ENCODE peak calls at places on chromosomes 11 and 22, in six cellular contexts. Q is colonic mucosa, L is K562, P is neural progenitor cell, K is brain microvascular endothelial cell, W is endothelial cell of umbilical vein. O is an unnamed sample. For H3K36me3, the result is how much of the 10 kb centered on the place peaks cover.

GRCh38 chr11:6298605-6299004 is 21.7 kb downstream of the CAVIN3 start:
- DNase-seq in Q (peak), K (no peak), W (peak), P (peak), L (no peak), O (peak)

GRCh38 chr11:92314499-92314898 is 89.9 kb downstream of the FAT3 start:
- DNase-seq in P (no peak), Q (no peak), W (no peak), L (no peak), K (no peak), O (no peak)

GRCh38 chr11:72436667-72437066 is 2.3 kb upstream of the CLPB start:
- DNase-seq in P (no peak), L (no peak), K (no peak), Q (no peak), W (no peak), O (no peak)

GRCh38 chr11:119474682-119475596 is 52.0 kb upstream of the THY1 start:
- DNase-seq in L (peak), K (peak), Q (peak), P (peak), W (peak), O (peak)

GRCh38 chr11:119315139-119316016 is 1.6 kb downstream of the MCAM start:
- DNase-seq in K (no peak), Q (no peak), W (peak), L (peak), P (peak), O (no peak)

GRCh38 chr11:79100093-79100704 is 340.6 kb downstream of the TENM4 start:
- DNase-seq in W (peak), Q (peak), L (peak), P (peak), K (peak), O (peak)

GRCh38 chr11:74941492-74941891 is 7.4 kb downstream of the XRRA1 start:
- DNase-seq in K (no peak), Q (no peak), W (no peak), L (no peak), P (no peak), O (no peak)

GRCh38 chr11:109439684-109440083 is 17.7 kb downstream of the C11orf87 start:
- DNase-seq in W (no peak), Q (no peak), K (no peak), L (no peak), P (no peak), O (no peak)

GRCh38 chr11:128835741-128836410 is 31.2 kb downstream of the KCNJ1 start:
- DNase-seq in P (no peak), W (peak), Q (no peak), K (peak), L (no peak), O (no peak)

GRCh38 chr11:202490-202889 is 4.7 kb downstream of the BET1L start:
- DNase-seq in K (no peak), W (no peak), Q (no peak), L (no peak), P (no peak), O (no peak)

GRCh38 chr11:113796663-113797259 is 17.2 kb downstream of the CLDN25 start:
- DNase-seq in P (peak), Q (peak), W (peak), L (peak), K (peak), O (peak)

GRCh38 chr11:35943761-35944502 is at the start of gene LDLRAD3:
- DNase-seq in Q (peak), K (peak), L (peak), W (peak), P (peak), O (peak)

GRCh38 chr22:39010946-39011625 is 3.0 kb upstream of the APOBEC3C start:
- DNase-seq in Q (no peak), L (peak), P (no peak), W (no peak), K (no peak), O (no peak)

GRCh38 chr11:47280099-47280498 is 10.2 kb downstream of the MADD start:
- DNase-seq in P (no peak), K (no peak), Q (no peak), L (no peak), W (no peak), O (no peak)

GRCh38 chr11:47282462-47282861 is 12.5 kb downstream of the MADD start:
- DNase-seq in Q (no peak), W (no peak), K (no peak), L (no peak), P (no peak), O (no peak)

GRCh38 chr11:47278058-47278457 is 8.1 kb downstream of the MADD start:
- DNase-seq in P (no peak), Q (no peak), W (no peak), K (no peak), L (no peak), O (no peak)

GRCh38 chr11:47278769-47279168 is 8.8 kb downstream of the MADD start:
- DNase-seq in K (no peak), W (no peak), P (no peak), L (no peak), Q (no peak), O (no peak)

GRCh38 chr11:47280860-47281259 is 10.9 kb downstream of the MADD start:
- DNase-seq in P (no peak), L (no peak), Q (no peak), W (no peak), K (no peak), O (no peak)
- H3K36me3 ChIP-seq in P (under half), L (half or more), Q (under half), W (under half), K (half or more), O (under half)

GRCh38 chr22:42700901-42701300 is 19.8 kb downstream of the A4GALT start:
- DNase-seq in L (no peak), W (no peak), Q (no peak), K (no peak), P (no peak), O (no peak)

GRCh38 chr22:42701694-42702093 is 19.0 kb downstream of the A4GALT start:
- DNase-seq in Q (no peak), P (no peak), L (no peak), W (no peak), K (no peak), O (no peak)

GRCh38 chr22:42699281-42699681 is 21.4 kb downstream of the A4GALT start:
- DNase-seq in P (no peak), L (no peak), Q (no peak), K (peak), W (no peak), O (no peak)

GRCh38 chr22:42700355-42700754 is 20.3 kb downstream of the A4GALT start:
- DNase-seq in Q (no peak), W (no peak), P (no peak), L (no peak), K (no peak), O (no peak)

DNA sequence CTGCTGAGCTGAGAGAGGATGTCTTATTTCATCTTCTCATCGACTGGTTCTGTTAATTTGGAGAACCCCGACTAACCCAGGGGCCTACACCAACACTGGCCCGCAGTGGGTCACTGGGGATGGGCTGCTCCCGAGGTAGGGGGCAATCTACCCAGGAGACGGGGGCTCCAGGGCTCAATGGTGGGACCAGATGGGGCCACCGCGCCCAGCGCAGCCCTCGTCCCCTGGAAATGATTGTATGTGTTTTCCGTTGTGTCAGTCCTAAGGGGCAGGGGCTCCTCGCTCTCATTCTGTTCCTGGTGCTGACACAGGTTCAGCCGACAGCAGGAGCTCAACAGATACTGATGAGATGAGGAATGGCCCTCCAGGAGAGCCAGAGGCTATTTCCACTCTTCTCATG is 20.7 kb downstream of the A4GALT start:
- DNase-seq in Q (no peak), K (no peak), W (no peak), P (no peak), L (no peak), O (no peak)
- H3K4me3 ChIP-seq in Q (no peak), K (no peak), W (no peak), P (no peak), L (no peak), O (no peak)

GRCh38 chr22:50009251-50009650 is 3.3 kb downstream of the IL17REL start:
- DNase-seq in W (no peak), L (no peak), K (no peak), Q (no peak), P (no peak), O (no peak)

GRCh38 chr22:50009765-50010675 is 2.5 kb downstream of the IL17REL start:
- DNase-seq in W (no peak), K (no peak), L (no peak), Q (no peak), P (no peak), O (no peak)

GRCh38 chr22:50008151-50009040 is 4.2 kb downstream of the IL17REL start:
- DNase-seq in K (no peak), W (no peak), L (no peak), P (no peak), Q (no peak), O (no peak)

GRCh38 chr22:50004923-50005322 is 7.6 kb downstream of the IL17REL start:
- DNase-seq in W (no peak), Q (no peak), L (no peak), P (no peak), K (no peak), O (no peak)

GRCh38 chr22:50007057-50007511 is 5.5 kb downstream of the IL17REL start:
- DNase-seq in K (no peak), W (no peak), Q (no peak), L (no peak), P (no peak), O (no peak)
- TF ChIP-seq CTCF in K (no peak), W (no peak), Q (no peak), L (no peak), P (no peak), O (no peak)

DNA sequence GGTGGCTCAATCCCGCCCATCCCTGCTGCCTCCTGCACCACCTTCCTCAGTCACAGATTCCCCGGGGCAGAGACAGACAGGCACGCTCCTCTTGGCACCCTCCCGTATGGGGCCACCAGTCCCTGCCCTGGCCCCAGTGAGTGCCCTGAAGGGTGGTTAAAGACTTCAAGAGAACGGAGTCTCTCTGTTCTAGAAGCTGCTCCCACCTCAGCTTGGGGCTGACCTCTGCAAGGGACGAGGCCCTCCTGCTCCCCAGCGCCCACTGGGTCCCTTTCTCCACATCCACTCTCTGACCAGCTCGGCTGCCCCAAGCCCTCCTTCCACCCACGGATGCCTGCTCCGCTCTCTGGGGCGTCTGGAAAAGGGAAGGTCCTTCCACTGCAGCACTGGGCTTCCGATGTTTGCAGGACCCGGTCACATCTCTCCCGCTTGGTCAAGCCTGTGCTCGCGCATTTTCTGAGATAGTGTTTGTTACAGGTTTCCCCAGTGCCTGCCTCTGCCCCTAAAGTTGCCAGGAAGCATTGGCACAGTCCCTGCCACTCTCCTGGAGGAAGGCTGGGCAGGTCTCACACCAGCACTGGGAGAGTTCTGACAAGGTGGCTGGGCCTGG is 1487.9 kb downstream of the TBC1D22A start:
- DNase-seq in P (no peak), Q (no peak), L (no peak), K (no peak), W (no peak), O (no peak)
- H3K36me3 ChIP-seq in P (under half), Q (under half), L (under half), K (under half), W (under half), O (under half)

DNA sequence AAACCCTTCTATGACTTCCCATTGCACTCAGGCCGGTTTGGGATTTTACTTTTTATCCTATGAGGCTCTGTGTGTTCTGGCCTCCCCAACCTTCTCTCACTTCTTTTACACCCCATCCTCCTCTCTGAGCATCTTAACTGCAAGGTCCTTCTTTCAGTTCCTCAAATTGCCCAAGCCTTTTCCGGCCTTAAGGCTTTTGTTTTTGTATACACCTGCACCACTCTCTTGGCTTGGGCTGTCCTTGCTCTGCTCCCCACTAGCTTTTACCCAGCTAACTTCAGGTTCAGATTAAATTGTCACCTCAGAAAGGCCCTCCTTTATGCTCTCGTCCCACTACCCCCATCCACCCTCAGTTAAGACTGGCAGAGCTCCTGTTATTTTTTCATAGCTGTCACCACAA is 55.5 kb downstream of the FAM83F start:
- DNase-seq in K (no peak), L (no peak), Q (no peak), P (no peak), W (no peak), O (no peak)
- H3K4me3 ChIP-seq in K (no peak), L (no peak), Q (no peak), P (no peak), W (no peak), O (no peak)

DNA sequence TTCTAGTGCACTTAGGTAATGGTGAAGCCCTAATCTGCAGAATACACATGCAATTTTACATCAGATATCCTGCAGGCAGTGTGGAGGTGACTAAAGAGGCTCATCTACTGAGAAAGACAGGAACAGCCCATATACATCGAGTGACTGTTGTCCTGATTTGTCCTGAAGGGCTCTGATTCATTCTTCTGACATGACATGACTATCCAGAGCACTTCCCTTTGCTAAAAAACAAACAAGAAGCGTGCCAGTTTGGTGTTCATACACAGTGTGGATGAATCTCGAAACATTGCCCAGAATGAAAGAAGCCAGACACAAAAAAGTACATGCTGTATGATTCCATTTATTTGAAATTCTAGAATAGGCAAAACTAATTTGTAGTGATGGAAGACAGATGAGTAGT is 48.0 kb upstream of the AMPD3 start:
- DNase-seq in P (no peak), K (peak), L (no peak), W (peak), Q (no peak), O (peak)
- TF ChIP-seq CTCF in P (no peak), K (no peak), L (no peak), W (no peak), Q (no peak), O (no peak)

GRCh38 chr11:46338988-46339666 is 8.1 kb upstream of the DGKZ start:
- DNase-seq in L (no peak), W (no peak), P (peak), K (no peak), Q (no peak), O (no peak)
- H3K36me3 ChIP-seq in L (under half), W (under half), P (under half), K (under half), Q (under half), O (under half)

DNA sequence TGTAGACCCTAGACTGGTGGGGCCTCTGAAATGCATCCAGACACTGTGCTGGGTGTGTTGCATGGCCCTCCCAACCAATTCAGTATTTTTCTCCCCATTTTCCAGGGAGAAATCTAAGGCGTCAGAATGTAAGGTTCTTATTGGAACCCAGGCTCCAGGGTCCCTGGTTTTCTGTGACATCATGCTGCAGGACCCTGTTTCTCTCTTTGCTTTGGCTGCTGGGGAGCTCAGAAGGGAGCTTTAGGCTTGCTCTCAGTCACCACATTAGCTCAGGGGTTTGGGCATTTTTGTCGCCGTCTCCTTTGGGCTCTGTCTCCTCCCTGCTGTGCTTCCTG is 2.9 kb downstream of the MYEOV start:
- DNase-seq in L (no peak), Q (no peak), P (no peak), W (no peak), K (no peak), O (no peak)
- H3K4me3 ChIP-seq in L (peak), Q (no peak), P (no peak), W (no peak), K (no peak), O (no peak)

GRCh38 chr11:125724125-125724524 is 22.0 kb upstream of the PATE1 start:
- DNase-seq in W (peak), L (no peak), K (peak), P (peak), Q (no peak), O (peak)
- TF ChIP-seq CTCF in W (peak), L (peak), K (peak), P (peak), Q (no peak), O (peak)